ENCODE peak calls at places on chromosomes 5 and 9, in ten cellular contexts. One of them, this sample, is unnamed.
A peak's percentile ranks its signal among the peaks of the same experiment; 100 is the strongest.

GRCh38 chr9:94772654-94773303 is 46.3 kb downstream of the AOPEP start:
- DNase-seq in suprapubic skin: no peak
- DNase-seq in testis: no peak
- DNase-seq in sigmoid colon: no peak
- DNase-seq in IMR-90: peak; percentile 86
- DNase-seq in A549: no peak
- DNase-seq in gastrocnemius medialis: no peak
- DNase-seq in transverse colon: no peak
- DNase-seq in GM12878: no peak
- DNase-seq in uterus: no peak
- DNase-seq in this sample: no peak

GRCh38 chr9:81915801-81916505 is 12.3 kb upstream of the SPATA31D4 start:
- DNase-seq in suprapubic skin: no peak
- DNase-seq in testis: no peak
- DNase-seq in sigmoid colon: no peak
- DNase-seq in IMR-90: no peak
- DNase-seq in A549: no peak
- DNase-seq in gastrocnemius medialis: no peak
- DNase-seq in transverse colon: no peak
- DNase-seq in GM12878: no peak
- DNase-seq in uterus: no peak
- DNase-seq in this sample: no peak

GRCh38 chr5:88732181-88732633 is 150.8 kb downstream of the MEF2C start:
- DNase-seq in suprapubic skin: no peak
- DNase-seq in testis: no peak
- DNase-seq in sigmoid colon: peak; percentile 69
- DNase-seq in IMR-90: no peak
- DNase-seq in A549: no peak
- DNase-seq in gastrocnemius medialis: no peak
- DNase-seq in transverse colon: peak; percentile 43
- DNase-seq in GM12878: peak; percentile 94
- DNase-seq in uterus: peak; percentile 39
- DNase-seq in this sample: no peak

GRCh38 chr5:78821519-78821918 is 163.6 kb downstream of the ARSB start:
- DNase-seq in suprapubic skin: no peak
- DNase-seq in testis: no peak
- DNase-seq in sigmoid colon: no peak
- DNase-seq in IMR-90: no peak
- DNase-seq in A549: no peak
- DNase-seq in gastrocnemius medialis: no peak
- DNase-seq in transverse colon: no peak
- DNase-seq in GM12878: no peak
- DNase-seq in uterus: no peak
- DNase-seq in this sample: no peak

GRCh38 chr5:76084496-76085285 is 1.5 kb downstream of the SV2C start:
- DNase-seq in suprapubic skin: no peak
- DNase-seq in testis: peak; percentile 15
- DNase-seq in sigmoid colon: no peak
- DNase-seq in IMR-90: no peak
- DNase-seq in A549: no peak
- DNase-seq in gastrocnemius medialis: no peak
- DNase-seq in transverse colon: no peak
- DNase-seq in GM12878: no peak
- DNase-seq in uterus: no peak
- DNase-seq in this sample: no peak

GRCh38 chr9:89153618-89154017 is 25.0 kb downstream of the SHC3 start:
- DNase-seq in suprapubic skin: no peak
- DNase-seq in testis: peak; percentile 22
- DNase-seq in sigmoid colon: no peak
- DNase-seq in IMR-90: peak; percentile 94
- DNase-seq in A549: no peak
- DNase-seq in gastrocnemius medialis: no peak
- DNase-seq in transverse colon: no peak
- DNase-seq in GM12878: no peak
- DNase-seq in uterus: no peak
- DNase-seq in this sample: no peak

GRCh38 chr9:102587231-102587630 is 407.9 kb upstream of the CYLC2 start:
- DNase-seq in suprapubic skin: no peak
- DNase-seq in testis: no peak
- DNase-seq in sigmoid colon: no peak
- DNase-seq in IMR-90: no peak
- DNase-seq in A549: no peak
- DNase-seq in gastrocnemius medialis: no peak
- DNase-seq in transverse colon: no peak
- DNase-seq in GM12878: no peak
- DNase-seq in uterus: no peak
- DNase-seq in this sample: no peak

GRCh38 chr5:173954671-173955605 is 34.0 kb upstream of the C5orf47 start:
- DNase-seq in suprapubic skin: no peak
- DNase-seq in testis: no peak
- DNase-seq in sigmoid colon: peak; percentile 74
- DNase-seq in IMR-90: peak; percentile 95
- DNase-seq in A549: no peak
- DNase-seq in gastrocnemius medialis: peak; percentile 66
- DNase-seq in transverse colon: no peak
- DNase-seq in GM12878: no peak
- DNase-seq in uterus: peak; percentile 38
- DNase-seq in this sample: no peak

GRCh38 chr5:142684508-142685031 is 1.3 kb downstream of the FGF1 start:
- DNase-seq in suprapubic skin: no peak
- DNase-seq in testis: peak; percentile 55
- DNase-seq in sigmoid colon: no peak
- DNase-seq in IMR-90: peak; percentile 33
- DNase-seq in A549: no peak
- DNase-seq in gastrocnemius medialis: no peak
- DNase-seq in transverse colon: no peak
- DNase-seq in GM12878: no peak
- DNase-seq in uterus: no peak
- DNase-seq in this sample: no peak

GRCh38 chr5:93164690-93165089 is 416.3 kb downstream of the NR2F1-AS1 start:
- DNase-seq in suprapubic skin: no peak
- DNase-seq in testis: no peak
- DNase-seq in sigmoid colon: no peak
- DNase-seq in IMR-90: peak; percentile 75
- DNase-seq in A549: peak; percentile 15
- DNase-seq in gastrocnemius medialis: no peak
- DNase-seq in transverse colon: peak; percentile 8
- DNase-seq in GM12878: no peak
- DNase-seq in uterus: peak; percentile 55
- DNase-seq in this sample: no peak

GRCh38 chr5:178356459-178356872 is 123.9 kb upstream of the PHYKPL start:
- DNase-seq in suprapubic skin: no peak
- DNase-seq in testis: peak; percentile 46
- DNase-seq in sigmoid colon: no peak
- DNase-seq in IMR-90: no peak
- DNase-seq in A549: no peak
- DNase-seq in gastrocnemius medialis: no peak
- DNase-seq in transverse colon: no peak
- DNase-seq in GM12878: no peak
- DNase-seq in uterus: no peak
- DNase-seq in this sample: peak; percentile 49

GRCh38 chr5:78483809-78484521 is 123.5 kb downstream of the SCAMP1 start:
- DNase-seq in suprapubic skin: no peak
- DNase-seq in testis: no peak
- DNase-seq in sigmoid colon: no peak
- DNase-seq in IMR-90: peak; percentile 77
- DNase-seq in A549: no peak
- DNase-seq in gastrocnemius medialis: no peak
- DNase-seq in transverse colon: no peak
- DNase-seq in GM12878: peak; percentile 69
- DNase-seq in uterus: peak; percentile 43
- DNase-seq in this sample: no peak

GRCh38 chr9:132614324-132614723 is 31.9 kb downstream of the BARHL1 start:
- DNase-seq in suprapubic skin: no peak
- DNase-seq in testis: no peak
- DNase-seq in sigmoid colon: no peak
- DNase-seq in IMR-90: no peak
- DNase-seq in A549: no peak
- DNase-seq in gastrocnemius medialis: no peak
- DNase-seq in transverse colon: no peak
- DNase-seq in GM12878: no peak
- DNase-seq in uterus: no peak
- DNase-seq in this sample: no peak

GRCh38 chr5:111755942-111756353 is 1.0 kb downstream of the NREP start:
- DNase-seq in suprapubic skin: no peak
- DNase-seq in testis: no peak
- DNase-seq in sigmoid colon: no peak
- DNase-seq in IMR-90: peak; percentile 67
- DNase-seq in A549: no peak
- DNase-seq in gastrocnemius medialis: no peak
- DNase-seq in transverse colon: no peak
- DNase-seq in GM12878: no peak
- DNase-seq in uterus: no peak
- DNase-seq in this sample: no peak
- H3K4me3 ChIP-seq in suprapubic skin: peak overlapping the region; percentile 60
- H3K4me3 ChIP-seq in testis: no peak overlapping the region
- H3K4me3 ChIP-seq in sigmoid colon: peak overlapping the region; percentile 70
- H3K4me3 ChIP-seq in IMR-90: peak overlapping the region; percentile 95
- H3K4me3 ChIP-seq in A549: no peak overlapping the region
- H3K4me3 ChIP-seq in gastrocnemius medialis: peak overlapping the region; percentile 75
- H3K4me3 ChIP-seq in transverse colon: no peak overlapping the region
- H3K4me3 ChIP-seq in GM12878: peak overlapping the region; percentile 89
- H3K4me3 ChIP-seq in uterus: peak overlapping the region; percentile 67
- H3K4me3 ChIP-seq in this sample: peak overlapping the region; percentile 56

GRCh38 chr9:113588242-113588810 is 124.8 kb downstream of the RGS3 start:
- DNase-seq in suprapubic skin: no peak
- DNase-seq in testis: no peak
- DNase-seq in sigmoid colon: peak; percentile 54
- DNase-seq in IMR-90: no peak
- DNase-seq in A549: no peak
- DNase-seq in gastrocnemius medialis: no peak
- DNase-seq in transverse colon: no peak
- DNase-seq in GM12878: no peak
- DNase-seq in uterus: no peak
- DNase-seq in this sample: peak; percentile 47
- TF ChIP-seq POLR2A in suprapubic skin: no peak
- TF ChIP-seq POLR2A in testis: no peak
- TF ChIP-seq POLR2A in sigmoid colon: no peak
- TF ChIP-seq POLR2A in IMR-90: no peak
- TF ChIP-seq POLR2A in A549: no peak
- TF ChIP-seq POLR2A in gastrocnemius medialis: no peak
- TF ChIP-seq POLR2A in transverse colon: no peak
- TF ChIP-seq POLR2A in GM12878: no peak
- TF ChIP-seq POLR2A in uterus: no peak
- TF ChIP-seq POLR2A in this sample: no peak

GRCh38 chr5:83564069-83564749 is 92.7 kb downstream of the VCAN start:
- DNase-seq in suprapubic skin: no peak
- DNase-seq in testis: no peak
- DNase-seq in sigmoid colon: no peak
- DNase-seq in IMR-90: peak; percentile 63
- DNase-seq in A549: peak; percentile 18
- DNase-seq in gastrocnemius medialis: no peak
- DNase-seq in transverse colon: no peak
- DNase-seq in GM12878: no peak
- DNase-seq in uterus: no peak
- DNase-seq in this sample: no peak

GRCh38 chr5:83570916-83571315 is 99.4 kb downstream of the VCAN start:
- DNase-seq in suprapubic skin: no peak
- DNase-seq in testis: no peak
- DNase-seq in sigmoid colon: no peak
- DNase-seq in IMR-90: peak; percentile 54
- DNase-seq in A549: no peak
- DNase-seq in gastrocnemius medialis: no peak
- DNase-seq in transverse colon: no peak
- DNase-seq in GM12878: no peak
- DNase-seq in uterus: no peak
- DNase-seq in this sample: no peak

GRCh38 chr5:83563631-83564030 is 92.1 kb downstream of the VCAN start:
- DNase-seq in suprapubic skin: no peak
- DNase-seq in testis: no peak
- DNase-seq in sigmoid colon: no peak
- DNase-seq in IMR-90: no peak
- DNase-seq in A549: no peak
- DNase-seq in gastrocnemius medialis: no peak
- DNase-seq in transverse colon: no peak
- DNase-seq in GM12878: no peak
- DNase-seq in uterus: no peak
- DNase-seq in this sample: no peak

GRCh38 chr5:83572271-83572670 is 100.7 kb downstream of the VCAN start:
- DNase-seq in suprapubic skin: no peak
- DNase-seq in testis: no peak
- DNase-seq in sigmoid colon: no peak
- DNase-seq in IMR-90: no peak
- DNase-seq in A549: no peak
- DNase-seq in gastrocnemius medialis: no peak
- DNase-seq in transverse colon: no peak
- DNase-seq in GM12878: no peak
- DNase-seq in uterus: no peak
- DNase-seq in this sample: no peak

GRCh38 chr5:83567741-83568530 is 96.4 kb downstream of the VCAN start:
- DNase-seq in suprapubic skin: no peak
- DNase-seq in testis: no peak
- DNase-seq in sigmoid colon: no peak
- DNase-seq in IMR-90: peak; percentile 93
- DNase-seq in A549: no peak
- DNase-seq in gastrocnemius medialis: no peak
- DNase-seq in transverse colon: no peak
- DNase-seq in GM12878: no peak
- DNase-seq in uterus: no peak
- DNase-seq in this sample: no peak
- H3K4me1 ChIP-seq in suprapubic skin: peaks cover 12% of the 10 kb centered on the region
- H3K4me1 ChIP-seq in testis: peaks cover 8% of the 10 kb centered on the region
- H3K4me1 ChIP-seq in sigmoid colon: no peaks in the 10 kb centered on the region
- H3K4me1 ChIP-seq in IMR-90: peaks cover 4% of the 10 kb centered on the region
- H3K4me1 ChIP-seq in A549: peaks cover 11% of the 10 kb centered on the region
- H3K4me1 ChIP-seq in gastrocnemius medialis: no peaks in the 10 kb centered on the region
- H3K4me1 ChIP-seq in transverse colon: no peaks in the 10 kb centered on the region
- H3K4me1 ChIP-seq in GM12878: no peaks in the 10 kb centered on the region
- H3K4me1 ChIP-seq in uterus: no peaks in the 10 kb centered on the region
- H3K4me1 ChIP-seq in this sample: peaks cover 11% of the 10 kb centered on the region

GRCh38 chr5:159216454-159216853 is 7.1 kb upstream of the RNF145 start:
- DNase-seq in suprapubic skin: no peak
- DNase-seq in testis: no peak
- DNase-seq in sigmoid colon: no peak
- DNase-seq in IMR-90: no peak
- DNase-seq in A549: no peak
- DNase-seq in gastrocnemius medialis: no peak
- DNase-seq in transverse colon: no peak
- DNase-seq in GM12878: no peak
- DNase-seq in uterus: no peak
- DNase-seq in this sample: no peak

GRCh38 chr5:159217236-159217635 is 7.9 kb upstream of the RNF145 start:
- DNase-seq in suprapubic skin: no peak
- DNase-seq in testis: no peak
- DNase-seq in sigmoid colon: no peak
- DNase-seq in IMR-90: no peak
- DNase-seq in A549: no peak
- DNase-seq in gastrocnemius medialis: no peak
- DNase-seq in transverse colon: no peak
- DNase-seq in GM12878: no peak
- DNase-seq in uterus: no peak
- DNase-seq in this sample: no peak

GRCh38 chr5:159218595-159219023 is 9.3 kb upstream of the RNF145 start:
- DNase-seq in suprapubic skin: no peak
- DNase-seq in testis: no peak
- DNase-seq in sigmoid colon: no peak
- DNase-seq in IMR-90: peak; percentile 38
- DNase-seq in A549: no peak
- DNase-seq in gastrocnemius medialis: no peak
- DNase-seq in transverse colon: no peak
- DNase-seq in GM12878: no peak
- DNase-seq in uterus: no peak
- DNase-seq in this sample: no peak

GRCh38 chr5:159214486-159215271 is 5.3 kb upstream of the RNF145 start:
- DNase-seq in suprapubic skin: no peak
- DNase-seq in testis: no peak
- DNase-seq in sigmoid colon: no peak
- DNase-seq in IMR-90: no peak
- DNase-seq in A549: no peak
- DNase-seq in gastrocnemius medialis: no peak
- DNase-seq in transverse colon: no peak
- DNase-seq in GM12878: no peak
- DNase-seq in uterus: no peak
- DNase-seq in this sample: no peak

GRCh38 chr5:159215886-159216285 is 6.5 kb upstream of the RNF145 start:
- DNase-seq in suprapubic skin: no peak
- DNase-seq in testis: no peak
- DNase-seq in sigmoid colon: no peak
- DNase-seq in IMR-90: no peak
- DNase-seq in A549: no peak
- DNase-seq in gastrocnemius medialis: no peak
- DNase-seq in transverse colon: no peak
- DNase-seq in GM12878: no peak
- DNase-seq in uterus: no peak
- DNase-seq in this sample: no peak
- H3K4me3 ChIP-seq in suprapubic skin: no peak overlapping the region
- H3K4me3 ChIP-seq in testis: no peak overlapping the region
- H3K4me3 ChIP-seq in sigmoid colon: no peak overlapping the region
- H3K4me3 ChIP-seq in IMR-90: no peak overlapping the region
- H3K4me3 ChIP-seq in A549: no peak overlapping the region
- H3K4me3 ChIP-seq in gastrocnemius medialis: no peak overlapping the region
- H3K4me3 ChIP-seq in transverse colon: no peak overlapping the region
- H3K4me3 ChIP-seq in GM12878: no peak overlapping the region
- H3K4me3 ChIP-seq in uterus: no peak overlapping the region
- H3K4me3 ChIP-seq in this sample: no peak overlapping the region